ENCODE peak calls at places on chromosome 17, in four cellular contexts. C, U, B and Q are unnamed samples. For H3K27me3, the result is how much of the 10 kb centered on the place peaks cover.

GRCh38 chr17:41404024-41404651 is 6.7 kb upstream of the KRT31 start:
- DNase-seq in C (no peak), U (peak), B (peak), Q (no peak)

GRCh38 chr17:64357191-64357981 is 33.3 kb downstream of the PECAM1 start:
- DNase-seq in U (no peak), B (peak), C (no peak), Q (no peak)

GRCh38 chr17:33109331-33110072 is 117.9 kb downstream of the SPACA3 start:
- DNase-seq in B (no peak), C (no peak), U (no peak), Q (no peak)

GRCh38 chr17:8338806-8339205 is 834 bp upstream of the ODF4 start:
- DNase-seq in C (no peak), U (no peak), B (no peak), Q (no peak)

GRCh38 chr17:28700830-28701492 is 10.7 kb downstream of the PROCA1 start:
- DNase-seq in B (no peak), C (no peak), U (no peak), Q (no peak)

GRCh38 chr17:65530985-65531507 is 30.4 kb downstream of the AXIN2 start:
- DNase-seq in B (no peak), C (no peak), U (no peak), Q (no peak)

GRCh38 chr17:49519781-49520180 is 24.7 kb downstream of the NGFR start:
- DNase-seq in B (no peak), C (no peak), U (no peak), Q (no peak)

GRCh38 chr17:57552114-57552601 is 192.9 kb downstream of the CCDC182 start:
- DNase-seq in B (no peak), C (no peak), U (peak), Q (peak)

GRCh38 chr17:77036841-77037381 is 103.9 kb upstream of the SEC14L1 start:
- DNase-seq in U (peak), B (no peak), C (peak), Q (no peak)

GRCh38 chr17:57758654-57759053 is 13.6 kb upstream of the CCDC182 start:
- DNase-seq in B (no peak), U (no peak), C (no peak), Q (no peak)

GRCh38 chr17:28925912-28926365 is 23.1 kb upstream of the DHRS13 start:
- DNase-seq in B (peak), U (no peak), C (no peak), Q (no peak)

GRCh38 chr17:57519199-57519598 is 225.9 kb downstream of the CCDC182 start:
- DNase-seq in B (no peak), C (no peak), U (peak), Q (no peak)

GRCh38 chr17:21058098-21058893 is 15.5 kb upstream of the USP22 start:
- DNase-seq in B (no peak), U (no peak), C (no peak), Q (no peak)

GRCh38 chr17:8176197-8176940 is at the start of gene TMEM107:
- DNase-seq in B (peak), C (peak), U (peak), Q (peak)

GRCh38 chr17:47744168-47745036 is 11.4 kb downstream of the TBX21 start:
- DNase-seq in U (no peak), C (no peak), B (no peak), Q (no peak)

GRCh38 chr17:9878791-9879525 is 26.1 kb downstream of the RCVRN start:
- DNase-seq in U (no peak), C (no peak), B (no peak), Q (no peak)

GRCh38 chr17:12958786-12959185 is 59.0 kb downstream of the ELAC2 start:
- DNase-seq in C (no peak), B (no peak), U (no peak), Q (no peak)

DNA sequence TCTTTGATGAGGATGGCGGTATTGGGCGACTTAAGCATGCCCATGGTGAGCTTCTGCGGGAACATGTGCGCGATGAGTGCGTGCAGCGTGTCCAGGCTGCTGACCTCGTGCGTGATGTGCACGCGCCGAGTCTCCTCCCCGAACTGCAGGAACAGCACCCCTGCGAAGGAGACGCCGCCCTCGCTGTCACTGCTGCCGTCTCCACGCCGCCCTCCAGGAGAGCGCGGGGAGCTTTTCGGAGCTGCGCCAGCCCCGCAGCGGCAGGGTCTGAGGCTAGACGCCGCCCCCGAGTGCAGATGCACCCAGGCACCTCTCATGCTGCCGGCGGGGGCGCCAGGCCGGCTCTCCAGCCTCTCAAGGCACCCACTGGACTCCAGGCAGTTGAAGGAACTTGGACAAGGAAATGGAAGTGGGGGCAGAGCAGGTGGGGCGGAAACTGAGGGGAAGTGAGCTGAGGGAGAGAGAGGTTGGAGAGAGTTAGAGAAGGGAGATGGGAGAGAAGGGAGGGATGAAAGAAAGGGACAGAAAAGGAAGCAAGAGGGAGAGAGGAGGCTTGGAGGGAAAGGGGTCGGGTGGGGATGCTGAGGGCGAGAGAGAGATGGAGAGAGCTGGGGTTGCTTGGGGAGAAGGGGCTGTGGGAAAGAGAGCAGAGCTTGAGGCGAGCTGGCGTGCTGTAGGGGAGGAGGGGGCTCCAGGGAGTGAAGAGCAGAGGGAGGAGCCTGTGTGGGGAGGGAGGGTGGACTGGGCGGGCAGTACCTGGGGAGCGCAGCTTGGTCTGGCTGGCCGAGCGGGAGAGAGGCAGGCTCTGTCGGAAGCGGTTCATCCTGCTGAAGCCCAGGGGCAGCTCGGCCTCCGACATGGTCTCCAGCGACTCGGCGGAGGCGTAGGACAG is 42.1 kb downstream of the SRCIN1 start:
- DNase-seq in U (no peak), C (no peak), B (no peak), Q (no peak)
- H3K27me3 ChIP-seq in U (under half), C (half or more), B (half or more), Q (under half)

GRCh38 chr17:55416000-55416399 is 5.6 kb downstream of the MMD start:
- DNase-seq in C (no peak), U (no peak), B (no peak), Q (no peak)
- TF ChIP-seq CTCF in C (no peak), U (no peak), B (no peak), Q (no peak)

GRCh38 chr17:17647521-17648178 is 33.6 kb upstream of the RAI1 start:
- DNase-seq in C (no peak), U (no peak), B (no peak), Q (no peak)
- H3K27ac ChIP-seq in C (no peak), U (no peak), B (no peak), Q (no peak)

GRCh38 chr17:82666931-82667667 is 18.9 kb upstream of the WDR45B start:
- DNase-seq in B (no peak), C (no peak), U (no peak), Q (no peak)
- H3K27me3 ChIP-seq in B (under half), C (under half), U (under half), Q (under half)

GRCh38 chr17:34379876-34380275 is 16.8 kb upstream of the CCL1 start:
- DNase-seq in U (no peak), C (no peak), B (no peak), Q (no peak)
- TF ChIP-seq CTCF in U (no peak), C (no peak), B (no peak), Q (no peak)

GRCh38 chr17:40315206-40315605 is 6.2 kb downstream of the RARA start:
- DNase-seq in B (no peak), U (no peak), C (peak), Q (peak)
- H3K27ac ChIP-seq in B (peak), U (peak), C (peak), Q (peak)

GRCh38 chr17:74972973-74973328 is 392 bp upstream of the HID1 start:
- DNase-seq in C (no peak), B (no peak), U (no peak), Q (no peak)

GRCh38 chr17:74970395-74970794 is 2.2 kb downstream of the HID1 start:
- DNase-seq in C (no peak), U (peak), B (peak), Q (no peak)

GRCh38 chr17:74972107-74972972 is at the start of gene HID1:
- DNase-seq in U (peak), C (peak), B (peak), Q (no peak)

GRCh38 chr17:74971842-74972106 is 785 bp downstream of the HID1 start:
- DNase-seq in B (no peak), C (no peak), U (no peak), Q (no peak)

DNA sequence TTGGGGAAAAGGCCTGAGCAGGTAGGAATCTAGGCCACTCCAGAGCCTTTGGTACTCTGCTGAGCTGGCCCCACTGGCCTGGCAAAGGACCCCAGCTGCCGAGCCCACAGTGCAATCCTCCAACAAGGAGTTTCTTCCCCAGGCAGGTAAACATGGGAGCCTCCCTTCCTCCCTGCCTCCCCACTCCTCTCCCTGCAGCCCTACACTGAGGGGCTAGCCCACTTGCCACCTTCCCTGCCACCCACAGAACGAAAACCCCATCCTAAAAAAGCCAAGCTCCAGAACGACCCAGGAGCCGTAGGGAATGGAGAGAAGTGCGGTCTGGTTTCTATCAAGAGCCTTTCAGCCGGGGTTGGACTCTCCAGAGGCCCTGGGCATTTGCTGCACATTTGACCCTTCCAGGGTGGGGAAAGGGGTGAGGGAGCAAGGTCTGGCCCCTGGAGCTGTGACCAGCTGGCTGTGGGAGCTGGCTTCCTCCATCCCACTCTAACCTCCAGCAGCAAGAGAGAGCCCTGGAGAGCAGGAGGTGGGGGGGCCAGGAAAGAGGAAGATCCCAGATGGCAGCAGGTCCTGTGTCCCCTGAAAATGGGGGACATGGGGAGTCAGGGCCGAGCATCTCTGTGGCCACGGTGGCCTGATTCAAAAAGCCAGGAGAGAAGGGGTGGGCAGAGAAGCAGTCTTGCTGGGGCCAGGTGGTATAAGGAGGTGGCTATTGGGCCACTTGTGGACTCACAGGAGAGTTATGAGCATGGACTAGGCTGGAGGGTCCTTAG is 1.3 kb downstream of the HID1 start:
- DNase-seq in B (no peak), C (no peak), U (no peak), Q (no peak)
- H3K27me3 ChIP-seq in B (under half), C (under half), U (under half), Q (under half)

GRCh38 chr17:80754846-80755245 is 210.2 kb downstream of the RPTOR start:
- DNase-seq in U (no peak), B (no peak), C (no peak), Q (no peak)
- TF ChIP-seq CTCF in U (no peak), B (no peak), C (no peak), Q (no peak)

GRCh38 chr17:19445105-19445504 is 34.1 kb downstream of the RNF112 start:
- DNase-seq in B (no peak), C (no peak), U (no peak), Q (no peak)

GRCh38 chr17:19447085-19447583 is 36.1 kb downstream of the RNF112 start:
- DNase-seq in C (peak), U (peak), B (peak), Q (peak)

GRCh38 chr17:19443148-19443547 is 32.1 kb downstream of the RNF112 start:
- DNase-seq in U (no peak), B (no peak), C (no peak), Q (no peak)

GRCh38 chr17:19453296-19453695 is 42.3 kb downstream of the RNF112 start:
- DNase-seq in B (no peak), C (no peak), U (no peak), Q (no peak)

DNA sequence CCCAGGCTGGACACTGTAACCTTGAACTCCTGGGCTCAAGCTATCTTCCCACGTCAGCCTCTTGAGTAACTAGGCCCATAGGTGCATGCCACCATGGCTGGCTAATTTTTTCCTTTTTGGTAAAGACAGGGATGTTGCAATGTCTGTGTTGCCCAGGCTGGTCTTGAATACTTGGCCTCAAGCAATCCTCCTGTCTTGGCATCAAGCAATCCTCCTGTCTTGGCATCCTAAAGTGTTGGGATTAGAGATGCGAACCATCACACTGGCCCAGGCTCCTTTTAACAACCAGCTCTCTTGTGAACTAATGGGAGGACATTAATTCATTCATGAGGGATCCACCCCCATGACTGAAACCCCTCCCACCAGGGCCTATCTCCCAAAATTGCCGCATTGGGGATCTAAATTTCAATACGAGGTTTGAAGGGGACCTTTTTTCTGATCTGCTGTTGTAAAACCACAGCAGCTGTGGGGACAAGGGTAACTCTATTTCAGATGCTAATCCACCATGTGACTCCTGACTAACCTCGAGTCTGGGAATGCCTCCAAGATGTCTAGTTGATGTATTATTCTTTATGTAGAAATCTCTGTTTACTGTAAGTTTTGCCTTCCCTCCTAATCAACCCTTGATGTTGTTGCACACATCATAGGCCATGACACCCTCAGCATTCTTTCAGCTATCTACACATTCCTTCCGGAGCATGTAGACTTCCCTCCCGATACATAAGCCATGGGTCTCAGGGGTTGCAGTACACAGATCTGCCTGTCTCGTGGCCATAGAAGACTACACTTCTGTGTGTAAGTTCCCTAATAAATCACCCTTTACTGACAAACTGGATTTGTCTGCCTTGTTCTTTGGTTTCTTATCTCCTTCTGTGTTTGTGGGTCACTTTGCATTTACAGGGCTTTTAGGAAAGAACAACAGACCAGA is 37.6 kb downstream of the RNF112 start:
- DNase-seq in B (peak), C (no peak), U (no peak), Q (peak)
- H3K27ac ChIP-seq in B (peak), C (peak), U (peak), Q (peak)

DNA sequence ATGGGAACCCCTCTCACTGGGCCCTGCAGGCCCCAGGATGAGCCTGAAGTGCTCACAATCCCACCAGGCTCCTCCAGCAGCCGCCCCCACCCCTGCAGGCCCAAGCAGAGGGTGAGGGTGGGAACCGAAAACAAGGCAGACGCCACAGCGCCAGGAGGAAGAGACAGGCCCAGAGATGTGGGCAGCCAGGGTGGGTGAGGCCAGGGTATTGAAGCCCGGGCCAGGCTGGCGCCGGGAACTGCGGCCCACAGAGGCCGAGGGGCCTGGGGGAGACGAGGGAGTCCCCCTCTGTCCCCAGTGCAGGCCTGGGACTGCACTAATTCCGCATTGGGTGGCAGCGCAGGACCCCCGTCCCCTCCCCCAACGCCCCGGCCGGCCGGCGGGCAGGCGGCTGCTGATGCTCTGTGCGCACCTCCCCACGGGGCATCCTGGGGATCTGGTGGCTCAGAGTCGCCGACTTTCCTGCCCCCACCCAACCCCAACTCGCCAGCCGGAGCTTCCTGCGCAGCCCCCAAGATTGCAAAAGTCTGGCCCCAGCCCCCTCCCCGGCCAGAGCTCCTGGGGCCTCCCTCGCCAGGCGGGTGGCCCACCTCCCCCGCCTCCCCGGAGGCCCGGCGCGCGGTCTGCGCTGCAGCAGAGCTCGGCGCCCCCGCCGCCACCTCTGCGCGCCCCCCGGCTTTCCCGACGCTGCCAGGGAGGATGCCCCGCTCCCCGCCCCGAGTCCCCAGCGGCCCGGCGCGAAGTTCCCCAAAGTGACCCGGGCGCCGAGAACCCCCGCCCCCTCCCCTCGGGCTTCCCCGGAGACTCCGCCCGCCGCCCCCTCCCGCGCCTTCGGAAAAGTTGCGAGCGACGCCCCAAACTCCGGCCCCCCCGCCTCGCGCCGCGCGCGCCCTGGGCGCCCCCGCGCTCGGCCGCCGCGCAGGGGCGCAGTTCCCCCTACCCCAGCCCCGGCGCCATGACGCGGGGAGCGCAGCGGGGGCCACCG is 107.8 kb downstream of the ENGASE start:
- DNase-seq in C (no peak), U (no peak), B (no peak), Q (no peak)
- H3K27me3 ChIP-seq in C (half or more), U (under half), B (under half), Q (under half)